ENCODE peak calls at places on chromosomes 2 and 18, in six cellular contexts. One of them, this sample, is unnamed.

GRCh38 chr2:113214141-113214540 is 40.4 kb downstream of the PSD4 start:
- DNase-seq in RKO: no peak
- DNase-seq in 8988T: no peak
- DNase-seq in M059J: no peak
- DNase-seq in A549: no peak
- DNase-seq in neural progenitor cell: no peak
- DNase-seq in this sample: no peak

GRCh38 chr2:239780236-239780997 is 244.7 kb downstream of the NDUFA10 start:
- DNase-seq in RKO: no peak
- DNase-seq in 8988T: no peak
- DNase-seq in M059J: no peak
- DNase-seq in A549: no peak
- DNase-seq in neural progenitor cell: no peak
- DNase-seq in this sample: no peak

GRCh38 chr2:226118471-226119429 is 680.9 kb downstream of the IRS1 start:
- DNase-seq in RKO: peak
- DNase-seq in 8988T: no peak
- DNase-seq in M059J: peak
- DNase-seq in A549: peak
- DNase-seq in neural progenitor cell: no peak
- DNase-seq in this sample: peak

GRCh38 chr2:103176289-103176915 is 414.6 kb downstream of the TMEM182 start:
- DNase-seq in RKO: no peak
- DNase-seq in 8988T: no peak
- DNase-seq in M059J: no peak
- DNase-seq in A549: no peak
- DNase-seq in neural progenitor cell: peak
- DNase-seq in this sample: no peak

GRCh38 chr2:145755019-145755837 is 1235.3 kb upstream of the ZEB2 start:
- DNase-seq in RKO: no peak
- DNase-seq in 8988T: no peak
- DNase-seq in M059J: no peak
- DNase-seq in A549: no peak
- DNase-seq in neural progenitor cell: no peak
- DNase-seq in this sample: no peak

GRCh38 chr2:110116033-110116710 is 550 bp upstream of the MALL start:
- DNase-seq in RKO: no peak
- DNase-seq in 8988T: peak
- DNase-seq in M059J: peak
- DNase-seq in A549: peak
- DNase-seq in neural progenitor cell: peak
- DNase-seq in this sample: no peak

GRCh38 chr18:61216086-61216485 is 117.1 kb upstream of the CDH20 start:
- DNase-seq in RKO: no peak
- DNase-seq in 8988T: no peak
- DNase-seq in M059J: no peak
- DNase-seq in A549: no peak
- DNase-seq in neural progenitor cell: no peak
- DNase-seq in this sample: no peak

GRCh38 chr18:7982216-7982615 is 415.1 kb downstream of the PTPRM start:
- DNase-seq in RKO: no peak
- DNase-seq in 8988T: no peak
- DNase-seq in M059J: peak
- DNase-seq in A549: no peak
- DNase-seq in neural progenitor cell: no peak
- DNase-seq in this sample: no peak

GRCh38 chr18:44679912-44680270 is 797 bp upstream of the SETBP1 start:
- DNase-seq in RKO: no peak
- DNase-seq in 8988T: peak
- DNase-seq in M059J: peak
- DNase-seq in A549: peak
- DNase-seq in neural progenitor cell: peak
- DNase-seq in this sample: no peak

GRCh38 chr2:117058366-117058765 is 756.1 kb upstream of the DDX18 start:
- DNase-seq in RKO: peak
- DNase-seq in 8988T: no peak
- DNase-seq in M059J: no peak
- DNase-seq in A549: no peak
- DNase-seq in neural progenitor cell: no peak
- DNase-seq in this sample: no peak

GRCh38 chr2:98867539-98868309 is 68.3 kb downstream of the CRACDL start:
- DNase-seq in RKO: peak
- DNase-seq in 8988T: no peak
- DNase-seq in M059J: peak
- DNase-seq in A549: no peak
- DNase-seq in neural progenitor cell: no peak
- DNase-seq in this sample: no peak

GRCh38 chr18:23994361-23994902 is 20.1 kb upstream of the TTC39C start:
- DNase-seq in RKO: no peak
- DNase-seq in 8988T: no peak
- DNase-seq in M059J: peak
- DNase-seq in A549: no peak
- DNase-seq in neural progenitor cell: peak
- DNase-seq in this sample: peak

GRCh38 chr18:26489881-26490280 is 58.5 kb downstream of the KCTD1 start:
- DNase-seq in RKO: no peak
- DNase-seq in 8988T: no peak
- DNase-seq in M059J: no peak
- DNase-seq in A549: no peak
- DNase-seq in neural progenitor cell: no peak
- DNase-seq in this sample: no peak

GRCh38 chr2:158733430-158733755 is 61.7 kb upstream of the DAPL1 start:
- DNase-seq in RKO: no peak
- DNase-seq in 8988T: no peak
- DNase-seq in M059J: peak
- DNase-seq in A549: no peak
- DNase-seq in neural progenitor cell: no peak
- DNase-seq in this sample: no peak

GRCh38 chr2:239828192-239828972 is 196.8 kb downstream of the NDUFA10 start:
- DNase-seq in RKO: no peak
- DNase-seq in 8988T: no peak
- DNase-seq in M059J: no peak
- DNase-seq in A549: no peak
- DNase-seq in neural progenitor cell: no peak
- DNase-seq in this sample: no peak

GRCh38 chr2:70557171-70557838 is 3.7 kb upstream of the TGFA start:
- DNase-seq in RKO: no peak
- DNase-seq in 8988T: no peak
- DNase-seq in M059J: no peak
- DNase-seq in A549: no peak
- DNase-seq in neural progenitor cell: no peak
- DNase-seq in this sample: no peak

GRCh38 chr2:69151974-69152373 is 139.0 kb downstream of the ANTXR1 start:
- DNase-seq in RKO: no peak
- DNase-seq in 8988T: no peak
- DNase-seq in M059J: no peak
- DNase-seq in A549: no peak
- DNase-seq in neural progenitor cell: no peak
- DNase-seq in this sample: no peak

GRCh38 chr2:68195096-68195495 is 37.4 kb downstream of the PNO1 start:
- DNase-seq in RKO: no peak
- DNase-seq in 8988T: no peak
- DNase-seq in M059J: no peak
- DNase-seq in A549: no peak
- DNase-seq in neural progenitor cell: no peak
- DNase-seq in this sample: no peak

This sample was measured in AG04450.